ENCODE peak calls at places on chromosomes 6 and 20, in seven cellular contexts. E is GM20000, B is lung, Q is cardiac muscle cell, H is fibroblast of the aortic adventitia, N is tibial artery, O is heart left ventricle. A is an unnamed sample.

GRCh38 chr6:71393471-71393870 is 104.9 kb downstream of the OGFRL1 start:
- DNase-seq in E (no peak), B (no peak), Q (peak; percentile 41), H (peak; percentile 46), N (no peak), O (no peak), A (no peak)

GRCh38 chr6:75611702-75612375 is 10.2 kb downstream of the SENP6 start:
- DNase-seq in E (no peak), B (no peak), Q (no peak), H (peak; percentile 22), N (no peak), O (no peak), A (no peak)

GRCh38 chr6:97322226-97322625 is 39.2 kb upstream of the MMS22L start:
- DNase-seq in E (no peak), B (no peak), Q (no peak), H (no peak), N (no peak), O (no peak), A (no peak)

GRCh38 chr6:141986457-141986856 is 146.3 kb upstream of the GJE1 start:
- DNase-seq in E (no peak), B (no peak), Q (no peak), H (no peak), N (no peak), O (no peak), A (no peak)

GRCh38 chr6:45687570-45687969 is 309.8 kb upstream of the SUPT3H start:
- DNase-seq in E (no peak), B (no peak), Q (no peak), H (no peak), N (no peak), O (no peak), A (no peak)

GRCh38 chr6:106730264-106730663 is 100.9 kb downstream of the QRSL1 start:
- DNase-seq in E (no peak), B (no peak), Q (no peak), H (no peak), N (no peak), O (no peak), A (no peak)

GRCh38 chr20:12166053-12166717 is 248.5 kb downstream of the BTBD3 start:
- DNase-seq in E (no peak), B (peak; percentile 36), Q (peak; percentile 99), H (peak; percentile 99), N (no peak), O (peak; percentile 55), A (peak; percentile 13)

GRCh38 chr6:162343196-162343901 is 384.2 kb downstream of the PRKN start:
- DNase-seq in E (no peak), B (no peak), Q (peak; percentile 8), H (no peak), N (no peak), O (no peak), A (no peak)

GRCh38 chr6:162488444-162488843 is 239.1 kb downstream of the PRKN start:
- DNase-seq in E (no peak), B (no peak), Q (no peak), H (no peak), N (no peak), O (no peak), A (no peak)

GRCh38 chr20:49956689-49957443 is 20.7 kb downstream of the RNF114 start:
- DNase-seq in E (no peak), B (no peak), Q (no peak), H (no peak), N (no peak), O (peak; percentile 73), A (no peak)

GRCh38 chr6:117615981-117616961 is 14.0 kb upstream of the GOPC start:
- DNase-seq in E (no peak), B (no peak), Q (peak; percentile 31), H (peak; percentile 7), N (no peak), O (no peak), A (no peak)

GRCh38 chr20:59780494-59781185 is 152.8 kb downstream of the SYCP2 start:
- DNase-seq in E (no peak), B (no peak), Q (no peak), H (no peak), N (peak; percentile 19), O (no peak), A (no peak)

GRCh38 chr6:124197148-124197547 is 393.5 kb downstream of the NKAIN2 start:
- DNase-seq in E (no peak), B (no peak), Q (no peak), H (no peak), N (no peak), O (no peak), A (no peak)

GRCh38 chr6:49409951-49410542 is 53.0 kb downstream of the MMUT start:
- DNase-seq in E (peak; percentile 37), B (peak; percentile 56), Q (peak; percentile 83), H (peak; percentile 91), N (peak; percentile 67), O (no peak), A (peak; percentile 41)
- TF ChIP-seq CTCF in E (peak; percentile 80), B (peak; percentile 56), Q (peak; percentile 91), H (peak; percentile 90), N (peak; percentile 79), O (peak; percentile 78), A (peak; percentile 85)

GRCh38 chr6:161136655-161137054 is 137.2 kb downstream of the AGPAT4 start:
- DNase-seq in E (no peak), B (no peak), Q (no peak), H (no peak), N (no peak), O (no peak), A (no peak)

GRCh38 chr6:161138545-161139303 is 135.1 kb downstream of the AGPAT4 start:
- DNase-seq in E (no peak), B (peak; percentile 21), Q (no peak), H (no peak), N (no peak), O (no peak), A (no peak)

GRCh38 chr6:161137839-161138544 is 135.9 kb downstream of the AGPAT4 start:
- DNase-seq in E (no peak), B (no peak), Q (no peak), H (no peak), N (no peak), O (no peak), A (peak; percentile 58)

GRCh38 chr6:161135695-161136591 is 137.9 kb downstream of the AGPAT4 start:
- DNase-seq in E (no peak), B (no peak), Q (no peak), H (no peak), N (no peak), O (no peak), A (no peak)

GRCh38 chr6:161137320-161137719 is 136.5 kb downstream of the AGPAT4 start:
- DNase-seq in E (no peak), B (no peak), Q (no peak), H (no peak), N (no peak), O (no peak), A (no peak)
- TF ChIP-seq CTCF in E (no peak), B (no peak), Q (no peak), H (no peak), N (no peak), O (no peak), A (no peak)

GRCh38 chr20:10611357-10611756 is 62.4 kb downstream of the JAG1 start:
- DNase-seq in E (peak; percentile 36), B (no peak), Q (peak; percentile 65), H (peak; percentile 57), N (no peak), O (peak; percentile 69), A (no peak)

GRCh38 chr20:10609726-10610125 is 64.1 kb downstream of the JAG1 start:
- DNase-seq in E (no peak), B (no peak), Q (peak; percentile 47), H (peak; percentile 80), N (no peak), O (no peak), A (no peak)

GRCh38 chr20:10613911-10614310 is 59.9 kb downstream of the JAG1 start:
- DNase-seq in E (no peak), B (no peak), Q (no peak), H (no peak), N (no peak), O (no peak), A (no peak)

GRCh38 chr20:10609276-10609675 is 64.5 kb downstream of the JAG1 start:
- DNase-seq in E (no peak), B (no peak), Q (peak; percentile 90), H (peak; percentile 92), N (peak; percentile 84), O (no peak), A (no peak)

GRCh38 chr20:10610266-10610665 is 63.5 kb downstream of the JAG1 start:
- DNase-seq in E (no peak), B (no peak), Q (no peak), H (peak; percentile 76), N (no peak), O (peak; percentile 52), A (no peak)
- TF ChIP-seq CTCF in E (no peak), B (no peak), Q (no peak), H (no peak), N (no peak), O (no peak), A (no peak)

GRCh38 chr20:48171626-48172025 is 386.3 kb upstream of the SULF2 start:
- DNase-seq in E (no peak), B (no peak), Q (no peak), H (no peak), N (no peak), O (no peak), A (no peak)
- TF ChIP-seq CTCF in E (no peak), B (no peak), Q (no peak), H (no peak), N (no peak), O (no peak), A (no peak)

GRCh38 chr6:50608421-50608820 is 104.9 kb upstream of the TFAP2D start:
- DNase-seq in E (no peak), B (no peak), Q (no peak), H (no peak), N (no peak), O (no peak), A (no peak)

DNA sequence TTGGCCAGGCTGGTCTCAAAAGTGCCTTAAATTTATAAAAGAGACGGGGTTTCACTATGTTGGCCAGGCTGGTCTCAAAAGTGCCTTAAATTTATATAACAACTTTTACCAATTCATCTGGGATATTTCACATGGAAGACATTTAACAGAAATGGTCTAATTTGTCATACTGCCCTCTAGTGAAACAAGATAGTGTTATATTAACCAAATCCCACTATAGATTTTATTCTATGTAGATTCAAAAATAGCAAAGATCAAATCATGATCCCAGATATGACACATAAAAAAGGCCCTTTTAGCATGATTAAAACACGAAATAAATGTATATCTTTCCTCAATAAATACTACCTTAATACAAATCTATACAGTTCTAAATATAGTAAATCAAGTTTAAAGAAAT is 102.8 kb upstream of the TFAP2D start:
- DNase-seq in E (no peak), B (no peak), Q (no peak), H (no peak), N (no peak), O (no peak), A (no peak)
- TF ChIP-seq CTCF in E (no peak), B (no peak), Q (no peak), H (no peak), N (no peak), O (no peak), A (no peak)

DNA sequence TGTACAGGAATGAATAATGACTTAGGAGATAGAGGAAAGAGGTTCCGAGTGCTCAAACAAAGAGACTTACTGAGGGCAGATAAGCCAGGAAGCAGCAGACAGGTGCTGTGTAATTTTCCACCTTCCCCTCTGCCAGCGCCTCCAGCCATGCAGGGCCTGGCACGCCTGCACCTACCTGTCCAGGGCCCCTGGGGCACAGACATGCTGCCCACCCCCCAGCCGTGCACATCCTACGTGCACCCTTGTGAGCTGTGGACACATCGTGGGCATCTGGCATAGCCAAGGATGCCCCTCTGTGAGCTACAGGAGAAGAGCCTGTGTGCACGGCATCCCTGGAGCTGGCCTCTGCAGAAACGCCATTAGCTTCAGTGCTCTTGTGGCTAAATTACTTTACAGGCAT is 7.1 kb upstream of the SMOC2 start:
- DNase-seq in E (no peak), B (no peak), Q (no peak), H (no peak), N (no peak), O (no peak), A (no peak)
- TF ChIP-seq CTCF in E (no peak), B (no peak), Q (no peak), H (no peak), N (no peak), O (no peak), A (no peak)